ENCODE peak calls at places on chromosomes 7 and 10, in eight cellular contexts. One of them, this sample, is unnamed.

GRCh38 chr10:27601519-27601918 is 97.4 kb downstream of the RAB18 start:
- DNase-seq in prostate gland: no peak
- DNase-seq in RWPE1: no peak
- DNase-seq in Calu3: no peak
- DNase-seq in GM10248: no peak
- DNase-seq in GM13977: no peak
- DNase-seq in dorsolateral prefrontal cortex: no peak
- DNase-seq in left ventricle myocardium inferior: no peak
- DNase-seq in this sample: no peak

GRCh38 chr10:89207801-89208551 is 859 bp upstream of the CH25H start:
- DNase-seq in prostate gland: peak
- DNase-seq in RWPE1: peak
- DNase-seq in Calu3: peak
- DNase-seq in GM10248: peak
- DNase-seq in GM13977: peak
- DNase-seq in dorsolateral prefrontal cortex: peak
- DNase-seq in left ventricle myocardium inferior: peak
- DNase-seq in this sample: peak

GRCh38 chr7:87152897-87153641 is 816 bp downstream of the DMTF1 start:
- DNase-seq in prostate gland: peak
- DNase-seq in RWPE1: peak
- DNase-seq in Calu3: peak
- DNase-seq in GM10248: peak
- DNase-seq in GM13977: peak
- DNase-seq in dorsolateral prefrontal cortex: no peak
- DNase-seq in left ventricle myocardium inferior: peak
- DNase-seq in this sample: peak

GRCh38 chr10:28892818-28893547 is 215.7 kb downstream of the BAMBI start:
- DNase-seq in prostate gland: no peak
- DNase-seq in RWPE1: no peak
- DNase-seq in Calu3: no peak
- DNase-seq in GM10248: no peak
- DNase-seq in GM13977: no peak
- DNase-seq in dorsolateral prefrontal cortex: no peak
- DNase-seq in left ventricle myocardium inferior: no peak
- DNase-seq in this sample: no peak

GRCh38 chr10:2898509-2898860 is 168.9 kb upstream of the PFKP start:
- DNase-seq in prostate gland: no peak
- DNase-seq in RWPE1: no peak
- DNase-seq in Calu3: no peak
- DNase-seq in GM10248: no peak
- DNase-seq in GM13977: no peak
- DNase-seq in dorsolateral prefrontal cortex: no peak
- DNase-seq in left ventricle myocardium inferior: no peak
- DNase-seq in this sample: no peak

GRCh38 chr7:16905300-16906044 is 23.7 kb upstream of the AGR3 start:
- DNase-seq in prostate gland: no peak
- DNase-seq in RWPE1: no peak
- DNase-seq in Calu3: no peak
- DNase-seq in GM10248: no peak
- DNase-seq in GM13977: no peak
- DNase-seq in dorsolateral prefrontal cortex: no peak
- DNase-seq in left ventricle myocardium inferior: no peak
- DNase-seq in this sample: no peak

GRCh38 chr10:16777473-16778370 is 39.5 kb downstream of the RSU1 start:
- DNase-seq in prostate gland: no peak
- DNase-seq in RWPE1: peak
- DNase-seq in Calu3: peak
- DNase-seq in GM10248: peak
- DNase-seq in GM13977: peak
- DNase-seq in dorsolateral prefrontal cortex: no peak
- DNase-seq in left ventricle myocardium inferior: no peak
- DNase-seq in this sample: peak

GRCh38 chr10:86341361-86341811 is 25.2 kb downstream of the GRID1 start:
- DNase-seq in prostate gland: no peak
- DNase-seq in RWPE1: no peak
- DNase-seq in Calu3: no peak
- DNase-seq in GM10248: no peak
- DNase-seq in GM13977: no peak
- DNase-seq in dorsolateral prefrontal cortex: peak
- DNase-seq in left ventricle myocardium inferior: no peak
- DNase-seq in this sample: no peak

GRCh38 chr10:122476034-122476695 is 14.8 kb downstream of the HTRA1 start:
- DNase-seq in prostate gland: no peak
- DNase-seq in RWPE1: peak
- DNase-seq in Calu3: no peak
- DNase-seq in GM10248: no peak
- DNase-seq in GM13977: no peak
- DNase-seq in dorsolateral prefrontal cortex: no peak
- DNase-seq in left ventricle myocardium inferior: no peak
- DNase-seq in this sample: no peak

GRCh38 chr7:54541941-54542618 is at the start of gene VSTM2A:
- DNase-seq in prostate gland: no peak
- DNase-seq in RWPE1: peak
- DNase-seq in Calu3: no peak
- DNase-seq in GM10248: no peak
- DNase-seq in GM13977: no peak
- DNase-seq in dorsolateral prefrontal cortex: peak
- DNase-seq in left ventricle myocardium inferior: no peak
- DNase-seq in this sample: peak

GRCh38 chr10:97907830-97908229 is 58.2 kb downstream of the GOLGA7B start:
- DNase-seq in prostate gland: no peak
- DNase-seq in RWPE1: no peak
- DNase-seq in Calu3: no peak
- DNase-seq in GM10248: no peak
- DNase-seq in GM13977: no peak
- DNase-seq in dorsolateral prefrontal cortex: no peak
- DNase-seq in left ventricle myocardium inferior: no peak
- DNase-seq in this sample: no peak

GRCh38 chr10:1273372-1274097 is 217.3 kb downstream of the WDR37 start:
- DNase-seq in prostate gland: no peak
- DNase-seq in RWPE1: no peak
- DNase-seq in Calu3: no peak
- DNase-seq in GM10248: no peak
- DNase-seq in GM13977: no peak
- DNase-seq in dorsolateral prefrontal cortex: no peak
- DNase-seq in left ventricle myocardium inferior: no peak
- DNase-seq in this sample: no peak

GRCh38 chr7:139249179-139249822 is 18.3 kb downstream of the UBN2 start:
- DNase-seq in prostate gland: no peak
- DNase-seq in RWPE1: no peak
- DNase-seq in Calu3: no peak
- DNase-seq in GM10248: no peak
- DNase-seq in GM13977: no peak
- DNase-seq in dorsolateral prefrontal cortex: no peak
- DNase-seq in left ventricle myocardium inferior: no peak
- DNase-seq in this sample: no peak

GRCh38 chr7:2757904-2758672 is 70.1 kb downstream of the AMZ1 start:
- DNase-seq in prostate gland: peak
- DNase-seq in RWPE1: peak
- DNase-seq in Calu3: peak
- DNase-seq in GM10248: peak
- DNase-seq in GM13977: peak
- DNase-seq in dorsolateral prefrontal cortex: no peak
- DNase-seq in left ventricle myocardium inferior: no peak
- DNase-seq in this sample: no peak

GRCh38 chr7:128940494-128941322 is 3.0 kb downstream of the IRF5 start:
- DNase-seq in prostate gland: no peak
- DNase-seq in RWPE1: no peak
- DNase-seq in Calu3: no peak
- DNase-seq in GM10248: peak
- DNase-seq in GM13977: peak
- DNase-seq in dorsolateral prefrontal cortex: no peak
- DNase-seq in left ventricle myocardium inferior: peak
- DNase-seq in this sample: no peak

GRCh38 chr7:20352573-20353304 is 22.0 kb downstream of the ITGB8 start:
- DNase-seq in prostate gland: peak
- DNase-seq in RWPE1: peak
- DNase-seq in Calu3: peak
- DNase-seq in GM10248: no peak
- DNase-seq in GM13977: no peak
- DNase-seq in dorsolateral prefrontal cortex: no peak
- DNase-seq in left ventricle myocardium inferior: no peak
- DNase-seq in this sample: no peak

GRCh38 chr7:113267271-113267670 is 148.9 kb upstream of the SMIM30 start:
- DNase-seq in prostate gland: no peak
- DNase-seq in RWPE1: no peak
- DNase-seq in Calu3: no peak
- DNase-seq in GM10248: no peak
- DNase-seq in GM13977: no peak
- DNase-seq in dorsolateral prefrontal cortex: no peak
- DNase-seq in left ventricle myocardium inferior: no peak
- DNase-seq in this sample: no peak

GRCh38 chr7:29287366-29287765 is 92.8 kb downstream of the CHN2 start:
- DNase-seq in prostate gland: no peak
- DNase-seq in RWPE1: peak
- DNase-seq in Calu3: peak
- DNase-seq in GM10248: no peak
- DNase-seq in GM13977: no peak
- DNase-seq in dorsolateral prefrontal cortex: no peak
- DNase-seq in left ventricle myocardium inferior: no peak
- DNase-seq in this sample: no peak

GRCh38 chr7:148524479-148525173 is 65.9 kb upstream of the C7orf33 start:
- DNase-seq in prostate gland: no peak
- DNase-seq in RWPE1: no peak
- DNase-seq in Calu3: no peak
- DNase-seq in GM10248: no peak
- DNase-seq in GM13977: no peak
- DNase-seq in dorsolateral prefrontal cortex: no peak
- DNase-seq in left ventricle myocardium inferior: no peak
- DNase-seq in this sample: no peak

GRCh38 chr7:148523550-148523949 is 67.0 kb upstream of the C7orf33 start:
- DNase-seq in prostate gland: no peak
- DNase-seq in RWPE1: no peak
- DNase-seq in Calu3: no peak
- DNase-seq in GM10248: no peak
- DNase-seq in GM13977: no peak
- DNase-seq in dorsolateral prefrontal cortex: no peak
- DNase-seq in left ventricle myocardium inferior: no peak
- DNase-seq in this sample: no peak

GRCh38 chr7:148527717-148528168 is 62.8 kb upstream of the C7orf33 start:
- DNase-seq in prostate gland: peak
- DNase-seq in RWPE1: peak
- DNase-seq in Calu3: peak
- DNase-seq in GM10248: peak
- DNase-seq in GM13977: peak
- DNase-seq in dorsolateral prefrontal cortex: peak
- DNase-seq in left ventricle myocardium inferior: peak
- DNase-seq in this sample: peak
- TF ChIP-seq CTCF in prostate gland: peak
- TF ChIP-seq CTCF in RWPE1: peak
- TF ChIP-seq CTCF in Calu3: peak
- TF ChIP-seq CTCF in GM10248: peak
- TF ChIP-seq CTCF in GM13977: peak
- TF ChIP-seq CTCF in dorsolateral prefrontal cortex: peak
- TF ChIP-seq CTCF in left ventricle myocardium inferior: peak
- TF ChIP-seq CTCF in this sample: peak

GRCh38 chr10:32650246-32650655 is 204.3 kb downstream of the CCDC7 start:
- DNase-seq in prostate gland: no peak
- DNase-seq in RWPE1: no peak
- DNase-seq in Calu3: no peak
- DNase-seq in GM10248: no peak
- DNase-seq in GM13977: peak
- DNase-seq in dorsolateral prefrontal cortex: no peak
- DNase-seq in left ventricle myocardium inferior: no peak
- DNase-seq in this sample: no peak
- TF ChIP-seq CTCF in prostate gland: no peak
- TF ChIP-seq CTCF in RWPE1: no peak
- TF ChIP-seq CTCF in Calu3: no peak
- TF ChIP-seq CTCF in GM10248: peak
- TF ChIP-seq CTCF in GM13977: peak
- TF ChIP-seq CTCF in dorsolateral prefrontal cortex: no peak
- TF ChIP-seq CTCF in left ventricle myocardium inferior: no peak
- TF ChIP-seq CTCF in this sample: no peak

GRCh38 chr10:51047857-51048256 is 26.4 kb upstream of the PRKG1 start:
- DNase-seq in prostate gland: no peak
- DNase-seq in RWPE1: no peak
- DNase-seq in Calu3: no peak
- DNase-seq in GM10248: no peak
- DNase-seq in GM13977: no peak
- DNase-seq in dorsolateral prefrontal cortex: no peak
- DNase-seq in left ventricle myocardium inferior: no peak
- DNase-seq in this sample: no peak
- TF ChIP-seq CTCF in prostate gland: no peak
- TF ChIP-seq CTCF in RWPE1: no peak
- TF ChIP-seq CTCF in Calu3: no peak
- TF ChIP-seq CTCF in GM10248: no peak
- TF ChIP-seq CTCF in GM13977: no peak
- TF ChIP-seq CTCF in dorsolateral prefrontal cortex: no peak
- TF ChIP-seq CTCF in left ventricle myocardium inferior: peak
- TF ChIP-seq CTCF in this sample: no peak

GRCh38 chr7:12493866-12494265 is 76.7 kb upstream of the SCIN start:
- DNase-seq in prostate gland: no peak
- DNase-seq in RWPE1: peak
- DNase-seq in Calu3: no peak
- DNase-seq in GM10248: no peak
- DNase-seq in GM13977: no peak
- DNase-seq in dorsolateral prefrontal cortex: no peak
- DNase-seq in left ventricle myocardium inferior: no peak
- DNase-seq in this sample: no peak

GRCh38 chr7:12490941-12491340 is 79.6 kb upstream of the SCIN start:
- DNase-seq in prostate gland: no peak
- DNase-seq in RWPE1: no peak
- DNase-seq in Calu3: no peak
- DNase-seq in GM10248: no peak
- DNase-seq in GM13977: no peak
- DNase-seq in dorsolateral prefrontal cortex: no peak
- DNase-seq in left ventricle myocardium inferior: no peak
- DNase-seq in this sample: no peak

GRCh38 chr7:12493407-12493806 is 77.1 kb upstream of the SCIN start:
- DNase-seq in prostate gland: no peak
- DNase-seq in RWPE1: no peak
- DNase-seq in Calu3: no peak
- DNase-seq in GM10248: no peak
- DNase-seq in GM13977: no peak
- DNase-seq in dorsolateral prefrontal cortex: no peak
- DNase-seq in left ventricle myocardium inferior: no peak
- DNase-seq in this sample: no peak

GRCh38 chr7:12491526-12491925 is 79.0 kb upstream of the SCIN start:
- DNase-seq in prostate gland: no peak
- DNase-seq in RWPE1: no peak
- DNase-seq in Calu3: no peak
- DNase-seq in GM10248: no peak
- DNase-seq in GM13977: no peak
- DNase-seq in dorsolateral prefrontal cortex: no peak
- DNase-seq in left ventricle myocardium inferior: no peak
- DNase-seq in this sample: no peak

DNA sequence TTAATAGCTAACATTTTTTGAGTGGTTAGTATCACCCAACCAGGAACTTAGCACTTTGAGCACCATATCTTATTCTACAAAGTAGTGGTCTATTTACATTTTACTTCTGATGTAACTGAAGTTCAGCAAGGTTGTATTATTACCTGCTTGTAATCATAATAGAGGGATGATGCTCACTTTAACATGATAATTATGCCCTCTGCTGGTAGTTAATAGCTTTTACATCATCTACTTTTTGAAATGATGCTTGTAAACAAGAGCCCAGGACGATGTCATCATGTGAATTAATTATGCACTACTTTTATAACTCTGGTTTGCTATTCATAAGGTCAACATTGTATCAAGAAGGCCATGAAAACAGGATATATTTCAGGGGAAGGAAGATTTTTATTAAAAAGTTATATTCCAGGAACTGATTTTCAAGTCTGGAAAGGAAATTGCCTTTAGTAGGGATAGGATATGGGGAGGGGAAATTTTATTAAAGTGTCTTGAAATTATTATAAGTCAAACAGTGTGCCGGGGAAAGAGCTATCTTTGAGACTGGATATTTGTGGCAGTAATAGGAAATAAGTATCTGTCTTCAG is 80.3 kb upstream of the SCIN start:
- DNase-seq in prostate gland: no peak
- DNase-seq in RWPE1: peak
- DNase-seq in Calu3: no peak
- DNase-seq in GM10248: no peak
- DNase-seq in GM13977: peak
- DNase-seq in dorsolateral prefrontal cortex: no peak
- DNase-seq in left ventricle myocardium inferior: no peak
- DNase-seq in this sample: no peak
- TF ChIP-seq CTCF in prostate gland: peak
- TF ChIP-seq CTCF in RWPE1: peak
- TF ChIP-seq CTCF in Calu3: peak
- TF ChIP-seq CTCF in GM10248: peak
- TF ChIP-seq CTCF in GM13977: peak
- TF ChIP-seq CTCF in dorsolateral prefrontal cortex: peak
- TF ChIP-seq CTCF in left ventricle myocardium inferior: peak
- TF ChIP-seq CTCF in this sample: peak

This sample was measured in endothelial cell.